ENCODE peak calls at places on chromosomes 4 and X, in seven cellular contexts. Y is H1, F is HepG2, L is sigmoid colon, V is transverse colon, R is SK-N-SH, H is GM12878. K is an unnamed sample.

GRCh38 chrX:131397891-131398290 is 108.8 kb upstream of the IGSF1 start:
- DNase-seq in H (no peak), R (no peak), F (no peak), V (no peak), L (no peak), Y (no peak), K (no peak)

GRCh38 chr4:109094061-109094460 is 208.4 kb downstream of the COL25A1 start:
- DNase-seq in H (no peak), V (no peak), F (no peak), L (no peak), R (no peak), Y (no peak), K (no peak)

GRCh38 chr4:5845035-5845905 is 47.6 kb downstream of the CRMP1 start:
- DNase-seq in H (no peak), V (no peak), F (no peak), R (no peak), L (no peak), Y (no peak), K (no peak)

GRCh38 chr4:64738240-64738639 is 329.0 kb upstream of the TECRL start:
- DNase-seq in F (no peak), V (no peak), Y (no peak), H (no peak), L (no peak), R (no peak), K (no peak)

GRCh38 chrX:130100180-130100579 is 10.1 kb downstream of the ELF4 start:
- DNase-seq in Y (no peak), R (no peak), H (no peak), L (peak; percentile 89), F (no peak), V (peak; percentile 59), K (no peak)

GRCh38 chr4:61180405-61180804 is 19.7 kb upstream of the ADGRL3 start:
- DNase-seq in L (no peak), R (no peak), F (no peak), V (no peak), Y (no peak), H (no peak), K (no peak)

GRCh38 chr4:189117426-189117825 is 823.2 kb upstream of the FRG1 start:
- DNase-seq in F (no peak), H (no peak), R (no peak), V (no peak), L (no peak), Y (no peak), K (no peak)

GRCh38 chr4:1208266-1208961 is 36.0 kb upstream of the SPON2 start:
- DNase-seq in L (peak; percentile 72), V (peak; percentile 30), F (no peak), Y (no peak), H (no peak), R (no peak), K (no peak)

GRCh38 chrX:67607436-67607835 is 63.6 kb downstream of the AR start:
- DNase-seq in L (no peak), F (no peak), V (no peak), R (no peak), Y (no peak), H (no peak), K (no peak)

GRCh38 chr4:94621491-94622080 is 136.2 kb upstream of the BMPR1B start:
- DNase-seq in Y (no peak), H (no peak), F (peak; percentile 28), R (peak; percentile 37), L (no peak), V (no peak), K (no peak)

DNA sequence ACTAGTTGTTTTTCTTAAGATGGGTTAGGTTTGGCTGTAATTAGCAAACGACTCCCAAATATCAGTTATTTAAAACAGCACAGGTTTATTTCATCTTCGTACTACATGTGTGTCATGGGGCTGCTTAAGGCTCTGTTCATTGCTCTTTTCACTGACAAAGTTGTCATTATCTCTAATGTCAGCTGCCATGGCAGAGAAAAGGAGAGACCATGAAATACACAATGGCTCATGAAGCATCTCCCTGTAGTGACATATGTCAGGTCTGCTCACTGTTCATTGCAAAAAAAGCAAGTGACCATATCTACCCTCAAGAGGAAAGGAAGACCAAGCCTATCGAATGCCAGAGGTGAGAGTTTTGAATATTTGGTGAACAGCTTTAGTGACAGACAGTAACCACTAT is 52.2 kb upstream of the PCDH7 start:
- DNase-seq in H (no peak), L (no peak), V (no peak), Y (no peak), R (no peak), F (no peak), K (no peak)
- TF ChIP-seq EP300 in H (no peak), L (no peak), V (no peak), Y (no peak), R (no peak), F (no peak), K (no peak)

GRCh38 chrX:153944800-153945150 is 332 bp upstream of the RENBP start:
- DNase-seq in H (no peak), L (no peak), Y (no peak), F (no peak), V (no peak), R (no peak), K (no peak)

GRCh38 chrX:153948002-153948466 is 3.6 kb upstream of the RENBP start:
- DNase-seq in F (peak; percentile 45), R (no peak), L (no peak), V (no peak), Y (no peak), H (no peak), K (no peak)

GRCh38 chrX:153945956-153946909 is 1.8 kb upstream of the RENBP start:
- DNase-seq in L (no peak), R (no peak), V (no peak), Y (no peak), F (peak; percentile 48), H (no peak), K (no peak)

GRCh38 chrX:153948847-153949819 is 4.7 kb upstream of the RENBP start:
- DNase-seq in V (no peak), F (no peak), R (no peak), Y (no peak), H (no peak), L (no peak), K (no peak)

DNA sequence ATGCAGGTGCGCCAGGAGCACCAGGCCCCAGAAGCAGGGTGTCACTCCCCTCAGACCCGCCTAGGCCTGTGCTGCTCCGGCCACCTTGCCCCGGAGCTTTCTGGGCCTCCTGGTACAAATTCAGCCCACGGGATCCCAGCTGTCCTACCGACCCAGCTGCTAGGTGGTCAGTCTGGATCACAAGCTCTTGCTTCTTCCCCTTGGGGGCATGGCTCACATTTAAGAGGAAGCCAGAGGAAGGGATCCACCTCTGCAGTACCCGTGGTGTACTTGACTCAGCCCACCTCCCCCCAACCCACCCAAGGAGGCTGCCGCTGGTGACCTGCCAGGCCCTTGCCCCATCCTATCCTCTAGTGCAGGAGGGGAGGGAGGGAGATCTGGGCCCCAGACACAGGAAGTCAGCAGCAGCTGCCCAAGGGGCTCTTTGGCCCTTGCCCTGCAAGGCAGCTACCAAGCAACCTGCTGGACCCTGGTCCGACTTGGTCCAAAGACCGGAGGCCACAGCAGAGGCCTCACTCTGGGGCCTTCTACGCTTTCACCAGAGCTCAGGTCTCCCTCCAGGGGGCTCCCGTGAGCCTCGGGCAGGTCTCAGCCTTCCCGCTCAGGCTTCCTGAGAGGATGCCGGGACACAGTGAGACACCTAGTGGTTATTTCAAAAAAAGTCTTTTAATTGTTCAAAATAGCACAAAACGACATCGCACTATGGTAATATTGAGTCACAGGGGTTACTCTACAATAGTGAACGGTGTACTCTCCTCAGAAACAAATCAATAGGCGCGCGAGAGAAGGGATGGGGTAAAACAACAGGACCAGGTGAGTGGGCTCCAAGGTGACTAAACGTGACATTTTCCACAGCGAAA is 2.7 kb upstream of the RENBP start:
- DNase-seq in V (peak; percentile 84), Y (no peak), H (no peak), F (peak; percentile 75), L (peak; percentile 88), R (peak; percentile 91), K (peak; percentile 82)
- TF ChIP-seq POLR2AphosphoS5 in V (peak; percentile 9), Y (no peak), H (peak; percentile 37), F (no peak), L (no peak), R (no peak), K (no peak)

DNA sequence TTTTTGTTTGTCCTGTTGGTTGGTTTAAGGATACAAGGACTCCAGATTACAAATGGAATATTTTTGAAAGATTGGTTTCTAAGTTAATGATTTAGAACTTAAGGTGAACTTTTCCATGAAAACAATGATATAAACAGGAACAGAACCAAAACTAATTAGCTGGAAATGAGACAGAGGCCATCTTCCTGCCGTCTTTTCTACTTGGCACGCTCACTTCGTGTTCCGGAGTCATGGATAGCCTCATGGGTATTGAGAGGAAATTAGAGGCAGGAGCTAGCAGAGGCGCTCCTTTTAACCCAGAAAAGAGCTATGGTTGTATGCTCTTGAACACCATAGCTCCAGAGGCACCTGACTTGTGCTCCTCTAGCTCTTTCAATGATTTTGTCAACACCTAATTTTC is 2.4 kb downstream of the FAM241A start:
- DNase-seq in L (no peak), H (no peak), V (no peak), Y (no peak), R (no peak), F (no peak), K (no peak)
- H3K4me1 ChIP-seq in L (no peaks in the 10 kb centered on the region), H (peaks cover 5% of the 10 kb centered on the region), V (no peaks in the 10 kb centered on the region), Y (no peaks in the 10 kb centered on the region), R (peaks cover 3% of the 10 kb centered on the region), F (peaks cover 12% of the 10 kb centered on the region), K (peaks cover 6% of the 10 kb centered on the region)

GRCh38 chr4:99059550-99059949 is 29.0 kb downstream of the ADH5 start:
- DNase-seq in F (no peak), L (no peak), Y (no peak), R (no peak), H (no peak), V (no peak), K (no peak)

GRCh38 chr4:99058228-99058627 is 30.4 kb downstream of the ADH5 start:
- DNase-seq in H (no peak), F (no peak), Y (no peak), L (no peak), R (no peak), V (no peak), K (no peak)

GRCh38 chr4:99067617-99068016 is 21.0 kb downstream of the ADH5 start:
- DNase-seq in L (no peak), H (no peak), F (peak; percentile 53), Y (no peak), R (no peak), V (no peak), K (no peak)

GRCh38 chr4:99061048-99061447 is 27.5 kb downstream of the ADH5 start:
- DNase-seq in F (no peak), H (no peak), V (no peak), L (no peak), Y (no peak), R (no peak), K (no peak)

DNA sequence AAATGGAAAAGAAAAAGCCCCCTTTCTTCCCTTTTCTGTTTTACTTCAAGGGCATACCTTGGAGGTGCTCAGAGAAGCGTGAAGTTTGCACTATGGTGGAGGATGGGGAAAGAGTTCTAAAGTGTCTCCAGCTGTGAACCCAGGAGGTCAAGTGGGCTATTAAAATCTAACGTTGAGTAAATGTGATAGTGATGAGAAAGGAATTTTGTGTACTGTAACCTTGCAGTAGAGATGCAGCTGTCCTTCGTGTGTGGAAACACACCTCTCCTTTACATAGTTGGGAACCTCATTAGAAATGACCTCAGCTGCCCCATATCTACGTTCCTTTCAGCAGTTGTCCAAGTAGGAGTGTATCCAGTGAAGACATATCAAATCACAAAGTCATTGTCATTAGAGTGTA is 26.5 kb downstream of the ADH5 start:
- DNase-seq in F (no peak), H (peak; percentile 9), Y (no peak), R (no peak), L (no peak), V (no peak), K (no peak)
- TF ChIP-seq EP300 in F (no peak), H (no peak), Y (no peak), R (no peak), L (no peak), V (no peak), K (no peak)

K was measured in stomach.